ENCODE peak calls at places on chromosome 4, in seven cellular contexts. R, Z, T, W, B, N and I are unnamed samples.

GRCh38 chr4:128517739-128518510 is 230.3 kb upstream of the PGRMC2 start:
- DNase-seq in R (peak; percentile 88), Z (no peak), T (peak; percentile 11), W (peak; percentile 64), B (peak; percentile 98), N (no peak), I (peak; percentile 92)

GRCh38 chr4:182560358-182560757 is 317.2 kb downstream of the TENM3 start:
- DNase-seq in R (peak; percentile 98), Z (peak; percentile 88), T (peak; percentile 71), W (peak; percentile 61), B (peak; percentile 76), N (peak; percentile 86), I (peak; percentile 30)

GRCh38 chr4:110950721-110951120 is 327.8 kb upstream of the PITX2 start:
- DNase-seq in R (no peak), Z (no peak), T (no peak), W (no peak), B (no peak), N (no peak), I (no peak)

GRCh38 chr4:169492436-169493163 is 119.8 kb downstream of the NEK1 start:
- DNase-seq in R (peak; percentile 60), Z (peak; percentile 47), T (peak; percentile 30), W (peak; percentile 70), B (peak; percentile 44), N (peak; percentile 10), I (peak; percentile 52)

GRCh38 chr4:21522296-21522695 is 426.3 kb downstream of the KCNIP4 start:
- DNase-seq in R (no peak), Z (no peak), T (no peak), W (no peak), B (no peak), N (no peak), I (no peak)

GRCh38 chr4:37873383-37873782 is 17.5 kb upstream of the TBC1D1 start:
- DNase-seq in R (no peak), Z (no peak), T (no peak), W (peak; percentile 53), B (peak; percentile 75), N (no peak), I (peak; percentile 51)

GRCh38 chr4:102449751-102450352 is 51.3 kb upstream of the NFKB1 start:
- DNase-seq in R (peak; percentile 71), Z (peak; percentile 34), T (peak; percentile 24), W (peak; percentile 88), B (peak; percentile 64), N (no peak), I (peak; percentile 70)

GRCh38 chr4:155853189-155853588 is 12.9 kb downstream of the ASIC5 start:
- DNase-seq in R (no peak), Z (no peak), T (no peak), W (no peak), B (no peak), N (no peak), I (no peak)

GRCh38 chr4:53781614-53782467 is 190.6 kb upstream of the LNX1 start:
- DNase-seq in R (no peak), Z (no peak), T (no peak), W (no peak), B (peak; percentile 90), N (no peak), I (peak; percentile 72)

GRCh38 chr4:139131209-139131870 is 45.7 kb downstream of the ELF2 start:
- DNase-seq in R (no peak), Z (no peak), T (no peak), W (no peak), B (no peak), N (no peak), I (no peak)
- H3K4ac ChIP-seq in R (no peak overlapping the region), Z (no peak overlapping the region), T (no peak overlapping the region), W (no peak overlapping the region), B (no peak overlapping the region), N (no peak overlapping the region), I (no peak overlapping the region)

GRCh38 chr4:143344011-143344410 is 7.3 kb downstream of the GAB1 start:
- DNase-seq in R (no peak), Z (no peak), T (no peak), W (no peak), B (no peak), N (no peak), I (no peak)
- H3K4ac ChIP-seq in R (no peak overlapping the region), Z (no peak overlapping the region), T (no peak overlapping the region), W (peak overlapping the region; percentile 28), B (peak overlapping the region; percentile 48), N (no peak overlapping the region), I (no peak overlapping the region)

DNA sequence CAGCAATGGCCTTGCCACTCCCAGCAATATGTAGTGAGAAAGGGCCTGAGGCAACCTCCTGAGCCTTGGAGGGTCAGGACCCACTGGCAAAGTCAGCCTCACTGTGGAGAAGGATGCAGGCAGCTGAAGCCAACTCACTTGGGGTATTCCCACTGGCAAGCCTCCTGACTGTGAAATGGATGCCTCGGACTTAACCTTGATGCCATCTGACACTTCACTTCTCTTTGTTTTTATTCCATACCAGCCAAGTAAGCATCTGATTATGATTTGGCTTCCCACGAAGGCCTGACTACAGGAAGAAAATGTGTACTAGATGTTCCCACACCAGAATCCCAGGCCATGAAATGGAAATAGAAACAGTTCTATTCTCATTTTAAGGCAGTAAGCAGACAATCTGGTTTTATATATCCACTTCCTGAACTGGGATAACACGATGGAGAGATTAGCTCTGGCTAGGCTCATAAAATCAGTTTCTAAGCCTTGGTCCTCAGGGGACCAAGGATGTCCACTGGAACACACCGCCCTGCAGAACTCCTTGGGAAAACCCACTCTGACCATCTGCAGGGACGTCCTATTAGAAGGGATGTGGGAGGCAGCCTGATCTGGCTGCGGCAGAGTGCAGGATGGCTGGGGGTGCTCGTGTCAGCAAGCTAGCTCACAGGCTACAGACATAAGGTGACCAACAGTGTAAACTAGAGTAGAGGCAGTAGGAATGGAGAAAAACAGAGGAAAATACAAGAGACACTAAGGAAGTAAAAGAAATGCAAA is 89.3 kb downstream of the TSPAN5 start:
- DNase-seq in R (no peak), Z (no peak), T (no peak), W (no peak), B (no peak), N (no peak), I (no peak)
- H3K4ac ChIP-seq in R (no peak overlapping the region), Z (no peak overlapping the region), T (no peak overlapping the region), W (no peak overlapping the region), B (no peak overlapping the region), N (no peak overlapping the region), I (no peak overlapping the region)

DNA sequence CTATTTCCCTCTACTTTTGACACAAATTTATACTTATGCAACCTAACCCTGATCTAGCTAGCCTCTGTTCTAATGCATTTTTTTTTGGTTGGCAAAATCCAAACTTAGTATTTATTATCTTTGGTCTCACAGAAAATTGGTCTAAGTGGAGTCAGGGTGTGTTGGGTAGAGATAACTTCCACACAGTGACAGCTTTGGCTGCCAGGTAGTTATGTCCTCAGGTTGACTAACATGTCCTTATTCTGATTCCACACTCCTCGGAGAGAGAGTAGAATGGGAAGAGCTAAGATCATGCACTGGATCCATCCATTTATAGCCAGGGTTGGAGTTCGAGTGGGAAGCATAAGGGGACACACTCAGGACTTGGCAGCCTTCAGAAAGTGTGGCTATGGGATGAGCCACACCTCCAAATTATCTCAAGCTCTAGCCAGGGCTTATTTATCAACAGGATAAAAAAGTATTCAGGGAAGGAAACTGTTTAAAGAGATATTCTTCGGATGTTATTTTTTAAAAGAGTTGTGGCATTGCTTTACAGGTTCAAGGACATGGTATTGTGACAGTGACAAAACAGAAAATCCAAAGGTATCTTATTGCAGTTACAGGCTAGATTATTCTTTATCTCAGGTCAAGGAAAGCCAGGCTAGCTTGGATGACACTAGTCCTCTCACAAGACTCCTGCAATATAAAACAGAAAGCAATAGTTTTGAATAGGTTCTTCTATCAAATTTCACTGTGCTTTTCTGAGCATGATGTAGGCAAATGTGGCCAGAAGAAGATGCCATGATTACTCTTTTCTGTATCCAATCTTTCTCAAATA is 51.5 kb downstream of the NPY1R start:
- DNase-seq in R (no peak), Z (no peak), T (no peak), W (no peak), B (no peak), N (no peak), I (no peak)
- H3K4ac ChIP-seq in R (no peak overlapping the region), Z (no peak overlapping the region), T (no peak overlapping the region), W (no peak overlapping the region), B (no peak overlapping the region), N (no peak overlapping the region), I (no peak overlapping the region)

GRCh38 chr4:115108850-115109249 is 4.6 kb downstream of the NDST4 start:
- DNase-seq in R (no peak), Z (no peak), T (no peak), W (no peak), B (no peak), N (no peak), I (no peak)

GRCh38 chr4:115101675-115102074 is 11.7 kb downstream of the NDST4 start:
- DNase-seq in R (no peak), Z (no peak), T (no peak), W (no peak), B (no peak), N (no peak), I (no peak)

GRCh38 chr4:115110191-115111166 is 2.9 kb downstream of the NDST4 start:
- DNase-seq in R (peak; percentile 66), Z (no peak), T (no peak), W (no peak), B (no peak), N (no peak), I (no peak)

GRCh38 chr4:115107411-115107810 is 6.0 kb downstream of the NDST4 start:
- DNase-seq in R (peak; percentile 52), Z (no peak), T (no peak), W (no peak), B (no peak), N (no peak), I (no peak)
- H3K4ac ChIP-seq in R (no peak overlapping the region), Z (no peak overlapping the region), T (no peak overlapping the region), W (no peak overlapping the region), B (no peak overlapping the region), N (no peak overlapping the region), I (no peak overlapping the region)